ENCODE peak calls at places on chromosomes 6 and 20, in eight cellular contexts. I is GM12878, D is GM23338, H is A549, T is Panc1, F is HepG2, M is HCT116, U is HL-60. Y is an unnamed sample.

GRCh38 chr6:41561386-41561785 is 15.2 kb downstream of the FOXP4 start:
- DNase-seq in I (no peak), D (no peak), H (no peak), T (no peak), F (no peak), M (no peak), U (no peak), Y (no peak)

GRCh38 chr6:119495230-119495683 is 145.7 kb upstream of the MAN1A1 start:
- DNase-seq in I (no peak), D (no peak), H (no peak), T (no peak), F (peak), M (no peak), U (no peak), Y (peak)

GRCh38 chr6:28980797-28981390 is 24.2 kb downstream of the ZNF311 start:
- DNase-seq in I (peak), D (peak), H (peak), T (no peak), F (peak), M (peak), U (no peak), Y (peak)

GRCh38 chr6:83514877-83515466 is 2.6 kb downstream of the PRSS35 start:
- DNase-seq in I (peak), D (peak), H (peak), T (peak), F (peak), M (peak), U (no peak), Y (peak)

GRCh38 chr6:27616313-27617045 is 143.6 kb upstream of the ZNF184 start:
- DNase-seq in I (no peak), D (no peak), H (no peak), T (no peak), F (no peak), M (no peak), U (no peak), Y (peak)

GRCh38 chr20:38156280-38156679 is 8.8 kb downstream of the TGM2 start:
- DNase-seq in I (no peak), D (no peak), H (no peak), T (no peak), F (no peak), M (no peak), U (no peak), Y (no peak)

GRCh38 chr6:128672023-128672422 is 151.6 kb upstream of the PTPRK start:
- DNase-seq in I (no peak), D (no peak), H (no peak), T (no peak), F (no peak), M (no peak), U (no peak), Y (no peak)

GRCh38 chr20:16929756-16930155 is 181.6 kb downstream of the OTOR start:
- DNase-seq in I (no peak), D (no peak), H (no peak), T (no peak), F (no peak), M (no peak), U (no peak), Y (no peak)

GRCh38 chr20:32326507-32326851 is 31.7 kb upstream of the ASXL1 start:
- DNase-seq in I (no peak), D (no peak), H (peak), T (peak), F (peak), M (no peak), U (no peak), Y (no peak)

GRCh38 chr6:1597924-1598323 is 11.8 kb upstream of the FOXC1 start:
- DNase-seq in I (no peak), D (no peak), H (no peak), T (no peak), F (peak), M (no peak), U (no peak), Y (no peak)

GRCh38 chr20:49054032-49054643 is 8.0 kb downstream of the CSE1L start:
- DNase-seq in I (peak), D (no peak), H (no peak), T (no peak), F (no peak), M (no peak), U (no peak), Y (no peak)

GRCh38 chr20:64256282-64256947 is 867 bp downstream of the PCMTD2 start:
- DNase-seq in I (no peak), D (no peak), H (no peak), T (no peak), F (no peak), M (no peak), U (no peak), Y (no peak)

GRCh38 chr6:129416337-129416990 is 293.5 kb downstream of the ARHGAP18 start:
- DNase-seq in I (no peak), D (no peak), H (no peak), T (no peak), F (no peak), M (no peak), U (no peak), Y (no peak)

GRCh38 chr6:168125429-168126001 is 46.5 kb upstream of the FRMD1 start:
- DNase-seq in I (no peak), D (no peak), H (no peak), T (no peak), F (no peak), M (no peak), U (no peak), Y (no peak)

GRCh38 chr6:137728386-137729349 is 138.4 kb upstream of the TNFAIP3 start:
- DNase-seq in I (no peak), D (no peak), H (peak), T (no peak), F (peak), M (no peak), U (no peak), Y (no peak)

GRCh38 chr6:10465633-10466499 is 51.0 kb upstream of the TFAP2A start:
- DNase-seq in I (no peak), D (peak), H (peak), T (no peak), F (peak), M (peak), U (no peak), Y (peak)

GRCh38 chr6:15293674-15294073 is 47.8 kb downstream of the JARID2 start:
- DNase-seq in I (no peak), D (no peak), H (no peak), T (no peak), F (no peak), M (no peak), U (no peak), Y (no peak)

GRCh38 chr6:21900730-21901129 is 307.2 kb downstream of the SOX4 start:
- DNase-seq in I (no peak), D (no peak), H (peak), T (peak), F (no peak), M (no peak), U (no peak), Y (no peak)

GRCh38 chr6:6655805-6656251 is 67.3 kb downstream of the LY86 start:
- DNase-seq in I (no peak), D (no peak), H (no peak), T (no peak), F (no peak), M (no peak), U (no peak), Y (no peak)

GRCh38 chr6:150667977-150668716 is 68.5 kb downstream of the PLEKHG1 start:
- DNase-seq in I (no peak), D (peak), H (peak), T (no peak), F (peak), M (peak), U (no peak), Y (peak)

GRCh38 chr20:24753136-24753535 is 195.9 kb upstream of the CST7 start:
- DNase-seq in I (no peak), D (no peak), H (no peak), T (no peak), F (no peak), M (no peak), U (no peak), Y (no peak)

GRCh38 chr6:156655267-156655918 is 121.8 kb upstream of the ARID1B start:
- DNase-seq in I (no peak), D (peak), H (no peak), T (no peak), F (no peak), M (no peak), U (no peak), Y (no peak)

GRCh38 chr6:44898296-44898930 is 429.7 kb upstream of the RUNX2 start:
- DNase-seq in I (no peak), D (no peak), H (no peak), T (no peak), F (no peak), M (no peak), U (no peak), Y (no peak)

GRCh38 chr6:166864333-166864732 is 92.0 kb downstream of the RNASET2 start:
- DNase-seq in I (no peak), D (no peak), H (no peak), T (no peak), F (no peak), M (no peak), U (no peak), Y (no peak)

GRCh38 chr20:9912858-9913434 is 74.1 kb upstream of the PAK5 start:
- DNase-seq in I (no peak), D (peak), H (peak), T (peak), F (peak), M (peak), U (no peak), Y (peak)
- TF ChIP-seq REST in I (no peak), D (no peak), H (no peak), T (no peak), F (no peak), M (no peak), U (no peak), Y (no peak)

GRCh38 chr20:51445591-51445990 is 96.9 kb downstream of the NFATC2 start:
- DNase-seq in I (no peak), D (no peak), H (no peak), T (no peak), F (no peak), M (no peak), U (no peak), Y (no peak)

GRCh38 chr20:51447097-51447764 is 95.3 kb downstream of the NFATC2 start:
- DNase-seq in I (no peak), D (peak), H (peak), T (peak), F (peak), M (peak), U (no peak), Y (no peak)

GRCh38 chr20:51446230-51446629 is 96.3 kb downstream of the NFATC2 start:
- DNase-seq in I (no peak), D (no peak), H (no peak), T (no peak), F (no peak), M (no peak), U (no peak), Y (no peak)

GRCh38 chr20:51447765-51448148 is 94.8 kb downstream of the NFATC2 start:
- DNase-seq in I (no peak), D (no peak), H (no peak), T (no peak), F (no peak), M (no peak), U (no peak), Y (no peak)

GRCh38 chr20:51446656-51447055 is 95.9 kb downstream of the NFATC2 start:
- DNase-seq in I (no peak), D (no peak), H (peak), T (peak), F (peak), M (peak), U (no peak), Y (peak)
- TF ChIP-seq REST in I (no peak), D (no peak), H (no peak), T (no peak), F (no peak), M (no peak), U (no peak), Y (no peak)

DNA sequence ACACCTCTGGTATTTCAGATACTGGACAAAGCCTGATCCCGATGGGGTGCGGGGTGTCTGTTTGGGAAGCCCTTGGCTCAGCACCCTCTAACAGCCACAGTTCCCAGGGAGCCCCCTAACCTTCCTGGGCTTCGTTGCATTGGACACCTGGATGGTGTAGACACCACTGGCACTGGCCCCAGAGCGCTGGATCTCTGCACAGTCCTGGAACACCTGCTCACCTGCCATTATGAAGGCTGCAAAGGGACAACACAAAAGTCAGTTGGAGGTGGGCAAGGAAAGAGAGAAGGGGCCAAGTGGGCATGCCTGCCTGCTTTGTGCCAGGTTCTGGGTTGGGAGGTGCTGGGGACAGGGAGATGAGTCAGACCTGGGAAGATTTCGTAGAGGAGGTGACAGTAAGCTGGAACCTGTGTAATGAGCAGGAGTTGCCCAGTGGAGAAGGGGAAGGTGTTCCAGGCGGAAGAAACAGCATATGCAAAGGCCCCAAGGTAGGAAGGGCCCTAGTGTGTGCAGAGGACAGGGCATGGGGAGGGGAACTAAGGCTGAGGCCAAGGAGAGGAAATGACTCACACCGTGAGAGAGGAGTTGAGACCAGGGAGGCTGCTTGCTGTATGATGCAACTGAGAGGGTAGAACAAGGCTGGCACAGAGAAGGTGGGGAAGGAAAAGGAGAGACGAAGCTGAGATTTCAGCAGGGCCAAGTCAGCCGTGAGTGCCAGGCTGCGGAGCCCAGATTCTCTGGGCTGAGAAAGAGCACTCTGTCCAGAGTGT is 34.9 kb downstream of the ANGPT4 start:
- DNase-seq in I (peak), D (no peak), H (peak), T (peak), F (no peak), M (peak), U (peak), Y (no peak)
- TF ChIP-seq REST in I (no peak), D (no peak), H (no peak), T (no peak), F (no peak), M (no peak), U (no peak), Y (peak)

GRCh38 chr6:52900536-52900935 is 9.0 kb downstream of the GSTA3 start:
- DNase-seq in I (no peak), D (no peak), H (no peak), T (no peak), F (no peak), M (no peak), U (no peak), Y (no peak)
- TF ChIP-seq REST in I (no peak), D (no peak), H (no peak), T (no peak), F (no peak), M (no peak), U (no peak), Y (no peak)

DNA sequence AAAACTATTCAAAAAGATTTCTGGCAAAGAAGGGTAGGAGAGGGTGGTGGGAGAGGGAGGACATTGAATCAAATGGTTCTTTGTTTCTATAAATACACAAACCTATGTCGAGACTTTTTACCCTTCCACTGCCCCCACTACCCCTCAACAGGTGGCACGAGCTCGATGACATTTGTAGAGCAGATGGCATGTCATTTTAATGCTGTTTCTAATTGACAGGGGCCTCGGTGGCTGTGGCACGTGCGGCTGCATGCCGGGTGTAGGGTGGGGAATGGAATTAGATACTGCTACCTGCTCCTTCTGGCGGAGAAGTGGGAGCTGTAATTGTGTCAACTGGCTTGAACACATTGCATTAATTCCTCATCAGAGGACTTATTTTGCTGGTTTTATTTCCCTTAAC is 29.2 kb upstream of the SASH1 start:
- DNase-seq in I (no peak), D (no peak), H (no peak), T (no peak), F (no peak), M (no peak), U (no peak), Y (no peak)
- TF ChIP-seq REST in I (no peak), D (no peak), H (no peak), T (no peak), F (no peak), M (no peak), U (no peak), Y (no peak)